ENCODE peak calls at places on chromosomes 7 and 10, in eight cellular contexts. One of them, this sample, is unnamed.

GRCh38 chr10:32298066-32298812 is 48.7 kb downstream of the EPC1 start:
- DNase-seq in SK-N-SH: no peak
- DNase-seq in HCT116: peak
- DNase-seq in sigmoid colon: no peak
- DNase-seq in breast epithelium: no peak
- DNase-seq in GM23338: no peak
- DNase-seq in prostate gland: no peak
- DNase-seq in HL-60: no peak
- DNase-seq in this sample: no peak

GRCh38 chr10:109773818-109774440 is 149.4 kb downstream of the XPNPEP1 start:
- DNase-seq in breast epithelium: no peak
- DNase-seq in SK-N-SH: peak
- DNase-seq in HL-60: no peak
- DNase-seq in prostate gland: no peak
- DNase-seq in HCT116: peak
- DNase-seq in sigmoid colon: no peak
- DNase-seq in GM23338: peak
- DNase-seq in this sample: no peak

GRCh38 chr10:12832096-12832495 is 169.4 kb downstream of the CCDC3 start:
- DNase-seq in breast epithelium: no peak
- DNase-seq in prostate gland: no peak
- DNase-seq in HCT116: no peak
- DNase-seq in HL-60: no peak
- DNase-seq in sigmoid colon: no peak
- DNase-seq in GM23338: no peak
- DNase-seq in SK-N-SH: no peak
- DNase-seq in this sample: no peak

GRCh38 chr7:28409716-28410627 is 2.3 kb upstream of the CREB5 start:
- DNase-seq in sigmoid colon: peak
- DNase-seq in breast epithelium: peak
- DNase-seq in GM23338: peak
- DNase-seq in SK-N-SH: peak
- DNase-seq in HCT116: no peak
- DNase-seq in prostate gland: peak
- DNase-seq in HL-60: no peak
- DNase-seq in this sample: peak

GRCh38 chr10:10044959-10045764 is 972.5 kb upstream of the CELF2 start:
- DNase-seq in sigmoid colon: no peak
- DNase-seq in GM23338: no peak
- DNase-seq in SK-N-SH: no peak
- DNase-seq in breast epithelium: no peak
- DNase-seq in prostate gland: no peak
- DNase-seq in HCT116: no peak
- DNase-seq in HL-60: no peak
- DNase-seq in this sample: no peak

GRCh38 chr7:64558781-64559180 is 4.1 kb downstream of the ZNF680 start:
- DNase-seq in prostate gland: no peak
- DNase-seq in SK-N-SH: no peak
- DNase-seq in GM23338: no peak
- DNase-seq in sigmoid colon: no peak
- DNase-seq in HCT116: no peak
- DNase-seq in breast epithelium: no peak
- DNase-seq in HL-60: no peak
- DNase-seq in this sample: no peak

GRCh38 chr10:17003151-17003550 is 126.5 kb downstream of the CUBN start:
- DNase-seq in sigmoid colon: no peak
- DNase-seq in breast epithelium: no peak
- DNase-seq in prostate gland: no peak
- DNase-seq in SK-N-SH: peak
- DNase-seq in GM23338: no peak
- DNase-seq in HL-60: no peak
- DNase-seq in HCT116: no peak
- DNase-seq in this sample: no peak

GRCh38 chr7:80499350-80499955 is 12.4 kb downstream of the GNAT3 start:
- DNase-seq in prostate gland: no peak
- DNase-seq in breast epithelium: peak
- DNase-seq in GM23338: peak
- DNase-seq in SK-N-SH: no peak
- DNase-seq in HCT116: peak
- DNase-seq in sigmoid colon: peak
- DNase-seq in HL-60: no peak
- DNase-seq in this sample: no peak

GRCh38 chr10:117663750-117664149 is 121.2 kb downstream of the EMX2 start:
- DNase-seq in HL-60: no peak
- DNase-seq in SK-N-SH: no peak
- DNase-seq in breast epithelium: no peak
- DNase-seq in GM23338: no peak
- DNase-seq in HCT116: peak
- DNase-seq in sigmoid colon: no peak
- DNase-seq in prostate gland: no peak
- DNase-seq in this sample: no peak

GRCh38 chr10:11330383-11331020 is 280.9 kb downstream of the USP6NL start:
- DNase-seq in SK-N-SH: no peak
- DNase-seq in breast epithelium: no peak
- DNase-seq in GM23338: no peak
- DNase-seq in HL-60: no peak
- DNase-seq in prostate gland: no peak
- DNase-seq in sigmoid colon: no peak
- DNase-seq in HCT116: no peak
- DNase-seq in this sample: no peak

GRCh38 chr7:21690717-21691116 is 147.9 kb downstream of the DNAH11 start:
- DNase-seq in HCT116: no peak
- DNase-seq in HL-60: no peak
- DNase-seq in GM23338: peak
- DNase-seq in breast epithelium: no peak
- DNase-seq in sigmoid colon: no peak
- DNase-seq in prostate gland: no peak
- DNase-seq in SK-N-SH: no peak
- DNase-seq in this sample: no peak

GRCh38 chr10:120451968-120452367 is 5.1 kb upstream of the PLPP4 start:
- DNase-seq in breast epithelium: no peak
- DNase-seq in HL-60: no peak
- DNase-seq in sigmoid colon: no peak
- DNase-seq in GM23338: no peak
- DNase-seq in SK-N-SH: peak
- DNase-seq in HCT116: no peak
- DNase-seq in prostate gland: no peak
- DNase-seq in this sample: no peak

GRCh38 chr10:71213127-71213616 is 802 bp downstream of the UNC5B start:
- DNase-seq in sigmoid colon: peak
- DNase-seq in HL-60: peak
- DNase-seq in SK-N-SH: peak
- DNase-seq in HCT116: peak
- DNase-seq in GM23338: peak
- DNase-seq in breast epithelium: peak
- DNase-seq in prostate gland: peak
- DNase-seq in this sample: peak

DNA sequence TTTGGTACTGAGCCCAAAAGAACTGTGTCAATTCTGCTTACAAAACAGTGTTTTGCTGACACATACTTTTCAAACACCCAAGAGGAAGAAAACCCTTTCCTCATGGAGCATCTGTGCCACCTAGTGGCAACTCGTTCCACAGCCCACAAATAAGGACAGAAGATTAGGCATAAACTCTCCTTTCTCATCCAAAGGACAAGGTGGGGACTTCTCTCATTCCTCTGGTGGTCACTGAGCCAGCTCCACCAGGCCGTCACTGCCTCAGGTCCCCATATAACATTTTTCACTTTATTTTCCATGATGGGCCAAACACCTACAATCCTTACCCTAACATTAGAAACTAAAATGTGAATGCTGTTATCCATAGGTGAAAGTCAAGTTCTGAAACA is 76.9 kb downstream of the RNF216 start:
- DNase-seq in breast epithelium: peak
- DNase-seq in HCT116: peak
- DNase-seq in prostate gland: peak
- DNase-seq in GM23338: peak
- DNase-seq in HL-60: peak
- DNase-seq in SK-N-SH: peak
- DNase-seq in sigmoid colon: peak
- DNase-seq in this sample: peak
- TF ChIP-seq POLR2AphosphoS5 in breast epithelium: no peak
- TF ChIP-seq POLR2AphosphoS5 in HCT116: no peak
- TF ChIP-seq POLR2AphosphoS5 in prostate gland: peak
- TF ChIP-seq POLR2AphosphoS5 in GM23338: no peak
- TF ChIP-seq POLR2AphosphoS5 in HL-60: no peak
- TF ChIP-seq POLR2AphosphoS5 in SK-N-SH: no peak
- TF ChIP-seq POLR2AphosphoS5 in sigmoid colon: no peak
- TF ChIP-seq POLR2AphosphoS5 in this sample: no peak

DNA sequence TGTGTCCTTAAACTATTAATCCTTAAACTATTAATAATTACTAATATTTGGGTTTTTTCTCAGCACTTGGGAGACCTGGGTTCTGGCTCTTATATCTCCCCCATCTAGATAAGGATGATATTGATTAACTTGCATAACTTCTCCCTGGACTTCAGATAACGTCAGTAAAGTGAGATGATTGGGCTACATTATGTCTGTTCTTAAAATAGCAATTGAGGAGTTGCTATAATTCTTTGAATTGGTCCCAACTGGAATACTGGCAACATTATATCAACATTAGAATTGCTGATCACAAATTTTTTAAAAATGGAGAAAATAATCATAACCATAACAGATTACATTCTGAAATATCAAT is 1.9 kb downstream of the APBB1IP start:
- DNase-seq in HCT116: no peak
- DNase-seq in sigmoid colon: no peak
- DNase-seq in SK-N-SH: no peak
- DNase-seq in prostate gland: no peak
- DNase-seq in breast epithelium: no peak
- DNase-seq in HL-60: no peak
- DNase-seq in GM23338: no peak
- DNase-seq in this sample: no peak
- H3K4me3 ChIP-seq in HCT116: no peak
- H3K4me3 ChIP-seq in sigmoid colon: no peak
- H3K4me3 ChIP-seq in SK-N-SH: no peak
- H3K4me3 ChIP-seq in prostate gland: no peak
- H3K4me3 ChIP-seq in breast epithelium: peak
- H3K4me3 ChIP-seq in HL-60: peak
- H3K4me3 ChIP-seq in GM23338: no peak
- H3K4me3 ChIP-seq in this sample: no peak

DNA sequence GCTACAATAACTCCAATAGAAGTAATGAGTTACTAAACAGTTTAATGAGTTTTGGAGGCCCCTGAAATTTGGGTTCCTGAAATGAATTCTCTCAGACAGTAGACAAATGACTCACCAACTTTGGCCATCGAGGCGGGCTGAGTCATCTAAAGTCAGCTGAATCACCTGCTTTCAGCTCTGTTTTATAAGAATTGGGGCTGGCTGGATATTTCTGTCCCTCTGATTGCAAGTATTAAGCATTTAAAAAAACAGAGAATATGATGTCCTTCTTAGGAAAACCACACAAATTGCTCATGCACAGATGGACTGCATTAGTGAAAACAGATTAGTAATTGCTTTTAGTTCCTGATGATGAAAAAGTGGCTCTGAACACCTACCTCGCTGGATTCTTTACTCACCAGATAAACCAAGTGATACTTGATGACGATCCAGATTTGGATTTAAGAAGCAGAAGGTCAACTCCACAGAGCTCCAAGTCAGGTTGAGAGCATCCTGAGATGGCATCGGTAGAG is 59.1 kb downstream of the ZNF365 start:
- DNase-seq in HCT116: peak
- DNase-seq in sigmoid colon: peak
- DNase-seq in breast epithelium: peak
- DNase-seq in prostate gland: no peak
- DNase-seq in SK-N-SH: no peak
- DNase-seq in GM23338: no peak
- DNase-seq in HL-60: peak
- DNase-seq in this sample: no peak
- TF ChIP-seq POLR2AphosphoS5 in HCT116: no peak
- TF ChIP-seq POLR2AphosphoS5 in sigmoid colon: no peak
- TF ChIP-seq POLR2AphosphoS5 in breast epithelium: no peak
- TF ChIP-seq POLR2AphosphoS5 in prostate gland: peak
- TF ChIP-seq POLR2AphosphoS5 in SK-N-SH: peak
- TF ChIP-seq POLR2AphosphoS5 in GM23338: no peak
- TF ChIP-seq POLR2AphosphoS5 in HL-60: no peak
- TF ChIP-seq POLR2AphosphoS5 in this sample: no peak

GRCh38 chr7:156777364-156778069 is 115.5 kb downstream of the LMBR1 start:
- DNase-seq in GM23338: no peak
- DNase-seq in breast epithelium: no peak
- DNase-seq in HCT116: no peak
- DNase-seq in prostate gland: no peak
- DNase-seq in HL-60: no peak
- DNase-seq in SK-N-SH: peak
- DNase-seq in sigmoid colon: no peak
- DNase-seq in this sample: no peak
- H3K4me3 ChIP-seq in GM23338: no peak
- H3K4me3 ChIP-seq in breast epithelium: no peak
- H3K4me3 ChIP-seq in HCT116: no peak
- H3K4me3 ChIP-seq in prostate gland: no peak
- H3K4me3 ChIP-seq in HL-60: no peak
- H3K4me3 ChIP-seq in SK-N-SH: no peak
- H3K4me3 ChIP-seq in sigmoid colon: no peak
- H3K4me3 ChIP-seq in this sample: no peak

DNA sequence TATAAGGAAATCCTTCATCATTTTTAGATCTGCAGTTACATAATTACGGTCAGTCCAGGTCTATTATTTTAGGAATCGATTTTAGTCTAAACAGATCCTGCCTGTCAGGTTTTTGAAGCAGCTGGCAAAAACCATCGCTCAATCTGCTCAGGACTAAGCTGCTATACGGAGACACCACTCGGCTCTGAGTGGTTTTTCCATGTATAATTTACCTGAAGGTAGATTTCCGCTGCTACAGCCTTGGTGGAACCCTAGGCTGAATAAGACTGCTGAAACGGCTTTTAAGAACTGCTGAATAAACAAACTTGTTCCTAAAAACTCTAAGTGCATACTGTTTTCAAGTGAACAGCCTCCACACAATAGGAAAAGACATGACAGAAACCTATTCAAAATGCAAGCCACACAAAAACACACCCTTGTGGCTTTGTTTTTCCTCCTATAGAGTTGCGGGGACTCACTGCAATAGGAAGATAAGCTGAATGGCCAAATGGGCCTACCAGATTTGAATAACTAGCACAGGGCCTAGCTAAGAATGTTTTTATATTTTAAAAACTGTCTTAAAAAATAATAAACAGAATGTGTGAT is 117.2 kb downstream of the UBE2H start:
- DNase-seq in HCT116: no peak
- DNase-seq in GM23338: no peak
- DNase-seq in prostate gland: no peak
- DNase-seq in SK-N-SH: no peak
- DNase-seq in sigmoid colon: no peak
- DNase-seq in HL-60: no peak
- DNase-seq in breast epithelium: no peak
- DNase-seq in this sample: no peak
- TF ChIP-seq POLR2AphosphoS5 in HCT116: no peak
- TF ChIP-seq POLR2AphosphoS5 in GM23338: no peak
- TF ChIP-seq POLR2AphosphoS5 in prostate gland: no peak
- TF ChIP-seq POLR2AphosphoS5 in SK-N-SH: no peak
- TF ChIP-seq POLR2AphosphoS5 in sigmoid colon: no peak
- TF ChIP-seq POLR2AphosphoS5 in HL-60: no peak
- TF ChIP-seq POLR2AphosphoS5 in breast epithelium: no peak
- TF ChIP-seq POLR2AphosphoS5 in this sample: no peak

GRCh38 chr7:2863461-2864066 is 19.5 kb upstream of the GNA12 start:
- DNase-seq in HL-60: peak
- DNase-seq in breast epithelium: peak
- DNase-seq in SK-N-SH: peak
- DNase-seq in prostate gland: no peak
- DNase-seq in sigmoid colon: peak
- DNase-seq in HCT116: peak
- DNase-seq in GM23338: peak
- DNase-seq in this sample: peak
- H3K4me3 ChIP-seq in HL-60: peak
- H3K4me3 ChIP-seq in breast epithelium: peak
- H3K4me3 ChIP-seq in SK-N-SH: no peak
- H3K4me3 ChIP-seq in prostate gland: no peak
- H3K4me3 ChIP-seq in sigmoid colon: no peak
- H3K4me3 ChIP-seq in HCT116: peak
- H3K4me3 ChIP-seq in GM23338: no peak
- H3K4me3 ChIP-seq in this sample: no peak